ENCODE peak calls at places on chromosomes 16 and 17, in seven cellular contexts. One of them, this sample, is unnamed.

GRCh38 chr17:64785050-64785449 is 122.9 kb upstream of the SMURF2 start:
- DNase-seq in fibroblast of lung: no peak
- DNase-seq in HFFc6: no peak
- DNase-seq in GM20000: no peak
- DNase-seq in WTC11: no peak
- DNase-seq in Peyer's patch: peak; percentile 44
- DNase-seq in heart left ventricle: no peak
- DNase-seq in this sample: no peak

GRCh38 chr17:7130626-7131467 is 16.2 kb upstream of the ASGR2 start:
- DNase-seq in WTC11: no peak
- DNase-seq in heart left ventricle: no peak
- DNase-seq in fibroblast of lung: no peak
- DNase-seq in HFFc6: no peak
- DNase-seq in GM20000: no peak
- DNase-seq in Peyer's patch: no peak
- DNase-seq in this sample: no peak

GRCh38 chr16:23148513-23149266 is 562 bp downstream of the USP31 start:
- DNase-seq in WTC11: peak; percentile 38
- DNase-seq in GM20000: peak; percentile 78
- DNase-seq in fibroblast of lung: peak; percentile 35
- DNase-seq in HFFc6: peak; percentile 20
- DNase-seq in Peyer's patch: peak; percentile 89
- DNase-seq in heart left ventricle: peak; percentile 75
- DNase-seq in this sample: peak; percentile 44

GRCh38 chr17:4710693-4711634 is 532 bp downstream of the ARRB2 start:
- DNase-seq in GM20000: peak; percentile 44
- DNase-seq in heart left ventricle: no peak
- DNase-seq in Peyer's patch: no peak
- DNase-seq in fibroblast of lung: no peak
- DNase-seq in HFFc6: no peak
- DNase-seq in WTC11: peak; percentile 22
- DNase-seq in this sample: peak; percentile 59

GRCh38 chr16:19393226-19394074 is 24.2 kb upstream of the TMC5 start:
- DNase-seq in heart left ventricle: no peak
- DNase-seq in Peyer's patch: no peak
- DNase-seq in GM20000: no peak
- DNase-seq in HFFc6: peak; percentile 46
- DNase-seq in fibroblast of lung: peak; percentile 87
- DNase-seq in WTC11: no peak
- DNase-seq in this sample: no peak

GRCh38 chr17:2631211-2631610 is 37.8 kb downstream of the PAFAH1B1 start:
- DNase-seq in Peyer's patch: no peak
- DNase-seq in HFFc6: no peak
- DNase-seq in GM20000: no peak
- DNase-seq in heart left ventricle: no peak
- DNase-seq in fibroblast of lung: no peak
- DNase-seq in WTC11: no peak
- DNase-seq in this sample: no peak

GRCh38 chr16:19524866-19525723 is 1.4 kb downstream of the CCP110 start:
- DNase-seq in fibroblast of lung: peak; percentile 17
- DNase-seq in GM20000: peak; percentile 13
- DNase-seq in heart left ventricle: no peak
- DNase-seq in WTC11: no peak
- DNase-seq in Peyer's patch: no peak
- DNase-seq in HFFc6: no peak
- DNase-seq in this sample: no peak

GRCh38 chr17:83115202-83115651 is 35.8 kb downstream of the METRNL start:
- DNase-seq in GM20000: no peak
- DNase-seq in heart left ventricle: no peak
- DNase-seq in HFFc6: no peak
- DNase-seq in Peyer's patch: no peak
- DNase-seq in fibroblast of lung: no peak
- DNase-seq in WTC11: no peak
- DNase-seq in this sample: no peak

GRCh38 chr16:19294156-19294649 is 8.7 kb downstream of the CLEC19A start:
- DNase-seq in Peyer's patch: no peak
- DNase-seq in WTC11: no peak
- DNase-seq in GM20000: peak; percentile 75
- DNase-seq in heart left ventricle: peak; percentile 60
- DNase-seq in fibroblast of lung: no peak
- DNase-seq in HFFc6: no peak
- DNase-seq in this sample: no peak

GRCh38 chr16:73240928-73241327 is 193.0 kb upstream of the ZFHX3 start:
- DNase-seq in fibroblast of lung: no peak
- DNase-seq in Peyer's patch: no peak
- DNase-seq in WTC11: no peak
- DNase-seq in GM20000: no peak
- DNase-seq in heart left ventricle: no peak
- DNase-seq in HFFc6: no peak
- DNase-seq in this sample: no peak

GRCh38 chr17:70906808-70907207 is 737.5 kb downstream of the KCNJ2 start:
- DNase-seq in Peyer's patch: no peak
- DNase-seq in HFFc6: no peak
- DNase-seq in fibroblast of lung: peak; percentile 87
- DNase-seq in WTC11: no peak
- DNase-seq in heart left ventricle: no peak
- DNase-seq in GM20000: no peak
- DNase-seq in this sample: no peak

GRCh38 chr17:18626152-18626870 is 17.9 kb downstream of the TBC1D28 start:
- DNase-seq in fibroblast of lung: no peak
- DNase-seq in HFFc6: no peak
- DNase-seq in heart left ventricle: no peak
- DNase-seq in Peyer's patch: no peak
- DNase-seq in GM20000: no peak
- DNase-seq in WTC11: no peak
- DNase-seq in this sample: no peak

GRCh38 chr16:10949424-10949970 is 5.1 kb downstream of the CLEC16A start:
- DNase-seq in WTC11: peak; percentile 59
- DNase-seq in Peyer's patch: no peak
- DNase-seq in fibroblast of lung: peak; percentile 39
- DNase-seq in heart left ventricle: no peak
- DNase-seq in HFFc6: no peak
- DNase-seq in GM20000: peak; percentile 53
- DNase-seq in this sample: peak; percentile 34

GRCh38 chr16:85137323-85138072 is 25.2 kb upstream of the CIBAR2 start:
- DNase-seq in fibroblast of lung: peak; percentile 80
- DNase-seq in heart left ventricle: peak; percentile 95
- DNase-seq in GM20000: no peak
- DNase-seq in WTC11: no peak
- DNase-seq in HFFc6: peak; percentile 82
- DNase-seq in Peyer's patch: peak; percentile 80
- DNase-seq in this sample: no peak

GRCh38 chr16:54051821-54052220 is 234.8 kb downstream of the IRX3 start:
- DNase-seq in GM20000: no peak
- DNase-seq in HFFc6: no peak
- DNase-seq in heart left ventricle: no peak
- DNase-seq in fibroblast of lung: no peak
- DNase-seq in Peyer's patch: no peak
- DNase-seq in WTC11: no peak
- DNase-seq in this sample: no peak

GRCh38 chr17:42526031-42526444 is 10.0 kb upstream of the NAGLU start:
- DNase-seq in WTC11: no peak
- DNase-seq in GM20000: no peak
- DNase-seq in fibroblast of lung: peak; percentile 77
- DNase-seq in HFFc6: peak; percentile 58
- DNase-seq in heart left ventricle: peak; percentile 79
- DNase-seq in Peyer's patch: no peak
- DNase-seq in this sample: no peak

GRCh38 chr16:6643083-6643686 is 689.5 kb upstream of the RBFOX1 start:
- DNase-seq in Peyer's patch: no peak
- DNase-seq in fibroblast of lung: peak; percentile 35
- DNase-seq in WTC11: peak; percentile 45
- DNase-seq in heart left ventricle: no peak
- DNase-seq in HFFc6: peak; percentile 34
- DNase-seq in GM20000: no peak
- DNase-seq in this sample: no peak

GRCh38 chr16:12485425-12485824 is 318.3 kb downstream of the CPPED1 start:
- DNase-seq in GM20000: no peak
- DNase-seq in Peyer's patch: no peak
- DNase-seq in HFFc6: no peak
- DNase-seq in fibroblast of lung: no peak
- DNase-seq in WTC11: no peak
- DNase-seq in heart left ventricle: no peak
- DNase-seq in this sample: no peak

GRCh38 chr16:15053904-15054303 is 2.0 kb downstream of the NTAN1 start:
- DNase-seq in HFFc6: no peak
- DNase-seq in Peyer's patch: no peak
- DNase-seq in heart left ventricle: no peak
- DNase-seq in WTC11: no peak
- DNase-seq in fibroblast of lung: no peak
- DNase-seq in GM20000: no peak
- DNase-seq in this sample: no peak

GRCh38 chr16:51152691-51153261 is 1.7 kb upstream of the SALL1 start:
- DNase-seq in HFFc6: peak; percentile 54
- DNase-seq in GM20000: no peak
- DNase-seq in Peyer's patch: no peak
- DNase-seq in fibroblast of lung: no peak
- DNase-seq in WTC11: no peak
- DNase-seq in heart left ventricle: no peak
- DNase-seq in this sample: no peak

GRCh38 chr17:36133629-36134259 is 30.1 kb downstream of the CCL4 start:
- DNase-seq in heart left ventricle: no peak
- DNase-seq in GM20000: no peak
- DNase-seq in Peyer's patch: no peak
- DNase-seq in fibroblast of lung: no peak
- DNase-seq in HFFc6: no peak
- DNase-seq in WTC11: no peak
- DNase-seq in this sample: no peak
- TF ChIP-seq CTCF in heart left ventricle: no peak
- TF ChIP-seq CTCF in GM20000: no peak
- TF ChIP-seq CTCF in Peyer's patch: no peak
- TF ChIP-seq CTCF in fibroblast of lung: no peak
- TF ChIP-seq CTCF in HFFc6: no peak
- TF ChIP-seq CTCF in WTC11: no peak
- TF ChIP-seq CTCF in this sample: no peak

GRCh38 chr16:1973461-1974156 is 1.8 kb downstream of the TBL3 start:
- DNase-seq in heart left ventricle: no peak
- DNase-seq in HFFc6: no peak
- DNase-seq in Peyer's patch: no peak
- DNase-seq in GM20000: no peak
- DNase-seq in fibroblast of lung: no peak
- DNase-seq in WTC11: no peak
- DNase-seq in this sample: no peak

GRCh38 chr16:1972490-1972877 is 631 bp downstream of the TBL3 start:
- DNase-seq in HFFc6: no peak
- DNase-seq in Peyer's patch: no peak
- DNase-seq in WTC11: no peak
- DNase-seq in fibroblast of lung: peak; percentile 27
- DNase-seq in GM20000: peak; percentile 46
- DNase-seq in heart left ventricle: peak; percentile 12
- DNase-seq in this sample: no peak

GRCh38 chr16:1968146-1968953 is 1.7 kb downstream of the RNF151 start:
- DNase-seq in HFFc6: no peak
- DNase-seq in fibroblast of lung: no peak
- DNase-seq in Peyer's patch: no peak
- DNase-seq in heart left ventricle: no peak
- DNase-seq in GM20000: no peak
- DNase-seq in WTC11: no peak
- DNase-seq in this sample: no peak

GRCh38 chr16:1974157-1975070 is 2.6 kb downstream of the TBL3 start:
- DNase-seq in GM20000: no peak
- DNase-seq in HFFc6: no peak
- DNase-seq in fibroblast of lung: no peak
- DNase-seq in heart left ventricle: no peak
- DNase-seq in WTC11: no peak
- DNase-seq in Peyer's patch: no peak
- DNase-seq in this sample: no peak

DNA sequence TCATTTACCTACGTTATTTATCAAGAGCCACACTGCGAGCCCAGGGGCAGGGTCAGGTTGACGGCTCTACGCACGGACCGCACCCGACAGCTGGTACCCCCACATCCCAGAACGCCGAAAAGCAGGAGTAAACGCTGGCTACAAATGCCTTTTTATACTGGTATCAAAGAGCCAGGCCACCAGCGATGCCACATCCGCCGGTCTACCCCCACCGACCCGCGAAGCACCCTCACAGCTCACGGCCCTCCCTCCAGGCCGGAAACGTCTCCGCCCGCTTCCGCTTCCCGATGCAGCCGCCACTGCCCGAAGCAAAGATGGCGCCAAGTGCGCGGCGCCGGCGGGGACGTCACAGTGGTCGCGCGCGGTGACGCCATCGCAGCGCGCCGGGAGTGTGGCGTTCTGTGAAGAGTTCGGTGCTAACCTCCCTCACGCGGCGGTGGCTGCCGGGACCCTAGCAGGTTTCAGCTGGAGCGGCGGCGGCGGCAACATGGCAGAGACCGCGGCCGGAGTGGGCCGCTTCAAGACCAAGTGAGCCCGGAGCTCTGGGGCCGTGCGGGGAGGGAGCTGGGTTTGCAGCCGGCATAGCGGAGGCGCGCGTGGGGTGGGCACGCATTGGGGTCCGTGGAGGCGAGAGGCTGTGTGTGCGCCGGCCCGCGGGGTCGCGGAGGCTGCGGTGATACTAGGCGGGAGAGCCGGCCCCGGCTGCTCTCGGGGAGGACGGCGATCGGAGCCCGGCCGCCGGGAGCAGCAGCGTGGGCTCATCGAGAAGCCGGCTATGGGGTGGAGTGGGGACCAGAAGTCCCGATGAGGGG is at the start of gene TBL3:
- DNase-seq in HFFc6: peak; percentile 92
- DNase-seq in fibroblast of lung: peak; percentile 93
- DNase-seq in GM20000: peak; percentile 97
- DNase-seq in Peyer's patch: peak; percentile 96
- DNase-seq in WTC11: peak; percentile 92
- DNase-seq in heart left ventricle: peak; percentile 94
- DNase-seq in this sample: peak; percentile 96
- TF ChIP-seq CTCF in HFFc6: no peak
- TF ChIP-seq CTCF in fibroblast of lung: no peak
- TF ChIP-seq CTCF in GM20000: no peak
- TF ChIP-seq CTCF in Peyer's patch: no peak
- TF ChIP-seq CTCF in WTC11: no peak
- TF ChIP-seq CTCF in heart left ventricle: no peak
- TF ChIP-seq CTCF in this sample: no peak

DNA sequence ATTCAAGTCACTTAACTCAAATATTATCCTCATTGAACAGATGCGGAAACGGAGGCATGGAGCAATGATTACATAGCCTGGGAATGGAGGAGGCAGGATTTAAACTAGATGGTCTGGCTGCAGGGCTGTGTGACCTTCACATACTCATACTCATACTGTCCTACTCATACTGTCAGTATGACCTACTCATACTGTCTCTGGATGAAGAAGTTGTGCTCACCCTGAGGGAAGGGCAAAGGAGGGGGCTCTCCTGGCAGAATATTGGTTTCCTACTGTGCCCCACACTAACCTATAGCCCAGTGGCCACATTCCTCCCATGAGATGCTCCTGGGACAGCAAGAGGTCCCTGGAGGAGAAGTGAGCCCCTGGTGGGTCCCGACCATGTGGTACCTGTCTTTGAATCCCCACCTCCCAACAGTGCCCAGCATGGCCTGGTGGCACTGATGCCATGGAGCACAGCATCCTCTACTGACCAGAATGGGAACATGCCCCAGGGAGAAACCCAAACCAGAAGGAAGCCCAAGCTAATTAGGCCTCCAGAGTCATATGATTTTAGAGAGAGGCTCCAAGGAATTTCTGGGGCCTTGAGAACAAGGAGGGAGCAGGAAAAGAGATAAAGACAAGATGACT is 197.3 kb upstream of the SDK2 start:
- DNase-seq in Peyer's patch: no peak
- DNase-seq in GM20000: no peak
- DNase-seq in heart left ventricle: no peak
- DNase-seq in WTC11: peak; percentile 54
- DNase-seq in HFFc6: no peak
- DNase-seq in fibroblast of lung: no peak
- DNase-seq in this sample: peak; percentile 13
- TF ChIP-seq CTCF in Peyer's patch: no peak
- TF ChIP-seq CTCF in GM20000: no peak
- TF ChIP-seq CTCF in heart left ventricle: peak; percentile 64
- TF ChIP-seq CTCF in WTC11: peak; percentile 50
- TF ChIP-seq CTCF in HFFc6: no peak
- TF ChIP-seq CTCF in fibroblast of lung: no peak
- TF ChIP-seq CTCF in this sample: peak; percentile 71

GRCh38 chr16:81996664-81997529 is 14.4 kb downstream of the SDR42E1 start:
- DNase-seq in GM20000: no peak
- DNase-seq in WTC11: no peak
- DNase-seq in HFFc6: peak; percentile 55
- DNase-seq in heart left ventricle: no peak
- DNase-seq in fibroblast of lung: peak; percentile 76
- DNase-seq in Peyer's patch: no peak
- DNase-seq in this sample: no peak
- TF ChIP-seq CTCF in GM20000: no peak
- TF ChIP-seq CTCF in WTC11: no peak
- TF ChIP-seq CTCF in HFFc6: peak; percentile 73
- TF ChIP-seq CTCF in heart left ventricle: no peak
- TF ChIP-seq CTCF in fibroblast of lung: peak; percentile 30
- TF ChIP-seq CTCF in Peyer's patch: no peak
- TF ChIP-seq CTCF in this sample: no peak